ENCODE peak calls at places on chromosome 22, in four cellular contexts. E is iPS-NIHi11, V is AG10803, U is HTR-8/SVneo. Q is an unnamed sample.
A peak's percentile ranks its signal among the peaks of the same experiment; 100 is the strongest.

GRCh38 chr22:24950272-24950902 is 2.1 kb upstream of the KIAA1671 start:
- DNase-seq in E (peak; percentile 75), V (peak; percentile 62), U (no peak), Q (peak; percentile 72)

GRCh38 chr22:25362215-25362882 is 142.9 kb downstream of the CRYBB2 start:
- DNase-seq in E (peak; percentile 93), V (peak; percentile 34), U (peak; percentile 49), Q (peak; percentile 82)

GRCh38 chr22:49657275-49657973 is 170.2 kb downstream of the BRD1 start:
- DNase-seq in E (no peak), V (no peak), U (no peak), Q (no peak)

GRCh38 chr22:35685731-35686130 is 31.9 kb upstream of the APOL5 start:
- DNase-seq in E (no peak), V (no peak), U (no peak), Q (no peak)

GRCh38 chr22:48627203-48627602 is 1200.5 kb downstream of the BRD1 start:
- DNase-seq in E (no peak), V (peak; percentile 53), U (no peak), Q (peak; percentile 18)

GRCh38 chr22:27377901-27378300 is 423.7 kb downstream of the MN1 start:
- DNase-seq in E (no peak), V (no peak), U (no peak), Q (no peak)

GRCh38 chr22:32649515-32650200 is 151.8 kb upstream of the TIMP3 start:
- DNase-seq in E (no peak), V (peak; percentile 79), U (peak; percentile 22), Q (no peak)

GRCh38 chr22:21876486-21877176 is 9.2 kb upstream of the MAPK1 start:
- DNase-seq in E (no peak), V (peak; percentile 57), U (no peak), Q (no peak)

GRCh38 chr22:19121631-19122142 is 525 bp downstream of the DGCR2 start:
- DNase-seq in E (peak; percentile 71), V (peak; percentile 20), U (peak; percentile 23), Q (peak; percentile 74)

GRCh38 chr22:42743501-42743991 is 22.9 kb upstream of the A4GALT start:
- DNase-seq in E (peak; percentile 58), V (peak; percentile 97), U (no peak), Q (peak; percentile 76)

GRCh38 chr22:47163481-47163875 is 401.0 kb downstream of the TBC1D22A start:
- DNase-seq in E (no peak), V (no peak), U (no peak), Q (no peak)

GRCh38 chr22:38416621-38417251 is 38.3 kb downstream of the KCNJ4 start:
- DNase-seq in E (no peak), V (no peak), U (no peak), Q (no peak)

GRCh38 chr22:49462795-49463194 is 364.9 kb downstream of the BRD1 start:
- DNase-seq in E (no peak), V (no peak), U (no peak), Q (no peak)

GRCh38 chr22:31092161-31092560 is 11.0 kb downstream of the SMTN start:
- DNase-seq in E (no peak), V (no peak), U (no peak), Q (no peak)

GRCh38 chr22:28155808-28156207 is 236.8 kb upstream of the PITPNB start:
- DNase-seq in E (no peak), V (peak; percentile 70), U (no peak), Q (no peak)

GRCh38 chr22:44329179-44329796 is 16.5 kb upstream of the SHISAL1 start:
- DNase-seq in E (no peak), V (no peak), U (no peak), Q (no peak)

GRCh38 chr22:19546680-19547079 is 22.5 kb upstream of the CLDN5 start:
- DNase-seq in E (no peak), V (no peak), U (no peak), Q (no peak)

GRCh38 chr22:37802310-37803194 is 5.2 kb upstream of the GCAT start:
- DNase-seq in E (peak; percentile 85), V (peak; percentile 42), U (no peak), Q (peak; percentile 90)

GRCh38 chr22:29030618-29031235 is 30.9 kb downstream of the C22orf31 start:
- DNase-seq in E (peak; percentile 91), V (peak; percentile 59), U (peak; percentile 73), Q (peak; percentile 79)

GRCh38 chr22:41367680-41368542 is 13.8 kb upstream of the TEF start:
- DNase-seq in E (no peak), V (peak; percentile 72), U (no peak), Q (peak; percentile 51)

GRCh38 chr22:19497245-19497644 is 17.5 kb downstream of the CDC45 start:
- DNase-seq in E (no peak), V (peak; percentile 54), U (peak; percentile 27), Q (no peak)

GRCh38 chr22:27919943-27920755 is 1.1 kb upstream of the PITPNB start:
- DNase-seq in E (peak; percentile 45), V (peak; percentile 77), U (peak; percentile 24), Q (peak; percentile 84)

GRCh38 chr22:38355275-38355674 is 38.0 kb upstream of the CSNK1E start:
- DNase-seq in E (no peak), V (no peak), U (no peak), Q (no peak)

GRCh38 chr22:38220653-38221386 is 19.0 kb downstream of the MAFF start:
- DNase-seq in E (no peak), V (no peak), U (no peak), Q (no peak)

GRCh38 chr22:29555065-29555644 is 1.6 kb upstream of the THOC5 start:
- DNase-seq in E (no peak), V (peak; percentile 8), U (no peak), Q (no peak)